ENCODE peak calls at places on chromosome 5, in nine cellular contexts. Z is fibroblast of lung, H is sigmoid colon, W is spleen, O is HCT116, G is tibial nerve, F is psoas muscle, D is mammary epithelial cell, B is PC-3. I is an unnamed sample. For H3K4me1, the result is how much of the 10 kb centered on the place peaks cover.

GRCh38 chr5:143406408-143406807 is 2.9 kb upstream of the NR3C1 start:
- DNase-seq in B (no peak), W (no peak), D (no peak), F (no peak), O (no peak), H (no peak), G (no peak), Z (no peak), I (no peak)

GRCh38 chr5:107594253-107595045 is 76.3 kb downstream of the EFNA5 start:
- DNase-seq in D (peak), W (no peak), H (no peak), Z (peak), G (no peak), B (peak), F (no peak), O (no peak), I (no peak)

GRCh38 chr5:87329114-87329513 is 61.4 kb downstream of the RASA1 start:
- DNase-seq in G (no peak), H (no peak), W (no peak), O (no peak), B (no peak), D (no peak), F (no peak), Z (no peak), I (no peak)

GRCh38 chr5:143501176-143501840 is 97.8 kb upstream of the NR3C1 start:
- DNase-seq in G (no peak), W (no peak), H (peak), D (no peak), Z (no peak), B (no peak), O (no peak), F (peak), I (no peak)

GRCh38 chr5:106755066-106755465 is 915.7 kb downstream of the EFNA5 start:
- DNase-seq in O (no peak), G (no peak), Z (no peak), F (no peak), D (no peak), B (no peak), H (no peak), W (no peak), I (no peak)

GRCh38 chr5:76040806-76041205 is 42.4 kb upstream of the SV2C start:
- DNase-seq in F (no peak), D (no peak), B (no peak), H (no peak), O (no peak), G (no peak), W (no peak), Z (no peak), I (no peak)

GRCh38 chr5:85681871-85682270 is 935.9 kb upstream of the COX7C start:
- DNase-seq in H (no peak), B (no peak), Z (no peak), O (no peak), G (no peak), F (no peak), D (no peak), W (no peak), I (no peak)

GRCh38 chr5:1772634-1773033 is 27.0 kb downstream of the MRPL36 start:
- DNase-seq in G (no peak), Z (peak), H (peak), D (peak), O (peak), F (no peak), W (no peak), B (peak), I (peak)

GRCh38 chr5:103402861-103403260 is 144.3 kb downstream of the MACIR start:
- DNase-seq in B (peak), D (no peak), O (no peak), Z (no peak), W (no peak), G (no peak), F (no peak), H (no peak), I (no peak)

GRCh38 chr5:1652873-1653707 is 129.3 kb upstream of the LPCAT1 start:
- DNase-seq in W (no peak), B (peak), F (peak), Z (no peak), D (peak), G (no peak), O (no peak), H (no peak), I (no peak)

GRCh38 chr5:126274396-126274795 is 148.8 kb upstream of the GRAMD2B start:
- DNase-seq in F (no peak), Z (no peak), G (no peak), B (peak), W (no peak), H (no peak), O (no peak), D (peak), I (no peak)

GRCh38 chr5:73625314-73625904 is 587 bp upstream of the ARHGEF28 start:
- DNase-seq in W (no peak), O (no peak), H (no peak), B (no peak), F (no peak), G (no peak), D (no peak), Z (peak), I (no peak)

GRCh38 chr5:135986891-135987401 is 32.2 kb upstream of the LECT2 start:
- DNase-seq in O (no peak), F (no peak), D (no peak), H (no peak), G (no peak), Z (no peak), W (no peak), B (no peak), I (no peak)

GRCh38 chr5:150851039-150851438 is 4.7 kb downstream of the IRGM start:
- DNase-seq in W (no peak), Z (no peak), G (no peak), H (no peak), B (no peak), F (no peak), D (no peak), O (no peak), I (no peak)

GRCh38 chr5:140571105-140571504 is 6.5 kb downstream of the SLC35A4 start:
- DNase-seq in D (no peak), F (peak), H (peak), W (no peak), G (no peak), B (no peak), O (no peak), Z (no peak), I (no peak)

GRCh38 chr5:132629230-132629944 is 28.6 kb upstream of the IL13 start:
- DNase-seq in H (no peak), O (no peak), G (no peak), D (no peak), F (no peak), Z (no peak), W (no peak), B (no peak), I (no peak)

GRCh38 chr5:10653033-10653432 is 89.2 kb downstream of the ANKRD33B start:
- DNase-seq in D (no peak), H (no peak), Z (peak), W (peak), G (peak), F (peak), B (no peak), O (no peak), I (no peak)

GRCh38 chr5:176203086-176203485 is 35.1 kb upstream of the SIMC1 start:
- DNase-seq in W (no peak), O (no peak), H (no peak), D (no peak), B (no peak), G (no peak), Z (no peak), F (no peak), I (no peak)

GRCh38 chr5:17720070-17720469 is 85.8 kb downstream of the TAF11L14 start:
- DNase-seq in B (no peak), Z (no peak), H (no peak), D (no peak), G (no peak), W (no peak), F (no peak), O (no peak), I (no peak)

GRCh38 chr5:142857405-142857804 is 87.2 kb downstream of the ARHGAP26 start:
- DNase-seq in D (peak), G (no peak), W (no peak), F (no peak), O (no peak), B (no peak), Z (no peak), H (no peak), I (no peak)

GRCh38 chr5:134545070-134545868 is 19.8 kb downstream of the JADE2 start:
- DNase-seq in F (peak), Z (peak), B (no peak), G (no peak), O (no peak), H (peak), D (no peak), W (peak), I (no peak)

GRCh38 chr5:117889592-117889991 is 1098.8 kb downstream of the DTWD2 start:
- DNase-seq in D (no peak), W (no peak), O (no peak), H (no peak), B (no peak), F (no peak), G (no peak), Z (peak), I (no peak)

GRCh38 chr5:34415559-34416198 is 240.4 kb upstream of the RAI14 start:
- DNase-seq in G (no peak), Z (peak), W (no peak), D (no peak), O (no peak), B (no peak), H (no peak), F (no peak), I (no peak)

GRCh38 chr5:34684281-34684979 is 28.3 kb downstream of the RAI14 start:
- DNase-seq in F (no peak), W (no peak), O (peak), G (no peak), D (peak), Z (peak), B (peak), H (no peak), I (no peak)

GRCh38 chr5:71778678-71779276 is 59.7 kb downstream of the CARTPT start:
- DNase-seq in G (no peak), H (no peak), B (peak), O (peak), Z (peak), F (no peak), D (peak), W (no peak), I (no peak)

GRCh38 chr5:36599986-36600779 is 6.2 kb upstream of the SLC1A3 start:
- DNase-seq in F (no peak), O (no peak), Z (peak), D (peak), G (no peak), B (no peak), H (no peak), W (no peak), I (no peak)

GRCh38 chr5:56229106-56229505 is 4.0 kb downstream of the ANKRD55 start:
- DNase-seq in B (no peak), G (no peak), D (no peak), O (no peak), W (no peak), H (no peak), F (no peak), Z (no peak), I (no peak)

GRCh38 chr5:133467325-133467700 is 145.0 kb downstream of the FSTL4 start:
- DNase-seq in B (no peak), G (no peak), W (no peak), D (no peak), F (no peak), O (no peak), Z (no peak), H (no peak), I (no peak)

GRCh38 chr5:1375871-1376850 is 31.3 kb upstream of the CLPTM1L start:
- DNase-seq in G (no peak), H (no peak), B (no peak), O (no peak), F (no peak), Z (no peak), D (no peak), W (peak), I (no peak)

DNA sequence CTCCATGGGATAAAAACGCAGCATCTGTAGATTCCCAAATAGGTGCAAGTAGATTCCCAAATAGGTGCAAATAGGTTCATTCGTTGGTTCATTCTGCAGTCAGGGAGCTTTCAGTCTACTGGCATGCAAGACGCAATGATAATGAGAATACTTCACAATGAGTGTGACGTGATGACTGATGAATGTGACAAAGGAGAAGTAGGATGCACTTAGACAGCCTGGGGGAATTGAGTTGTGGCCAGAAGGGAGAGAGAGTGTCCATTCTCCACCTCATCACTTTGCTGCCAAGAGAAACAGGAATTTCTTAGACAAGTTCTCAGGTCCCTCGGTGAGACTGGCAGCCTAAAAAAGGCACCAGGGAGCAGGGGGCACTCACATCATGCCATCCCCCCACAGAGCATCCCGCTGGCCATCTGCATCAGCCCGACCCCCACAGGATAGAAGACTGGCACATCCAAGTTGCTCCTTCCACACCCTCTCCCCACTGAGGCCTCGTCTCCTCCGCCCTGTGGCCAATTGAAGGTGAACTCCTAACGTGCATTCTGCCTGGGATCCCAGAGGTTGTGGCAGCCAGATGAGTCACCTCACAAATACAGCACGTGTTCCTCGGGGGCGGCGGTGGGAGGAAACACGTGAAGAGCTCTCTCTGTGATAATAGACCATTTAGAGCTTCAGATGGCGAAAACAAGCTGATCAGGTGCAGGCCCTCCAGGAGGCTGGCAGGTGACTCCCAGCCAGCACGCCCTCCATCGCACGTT is 19.9 kb upstream of the KCNIP1 start:
- DNase-seq in H (no peak), W (no peak), G (no peak), O (no peak), F (no peak), B (peak), D (peak), Z (no peak), I (no peak)
- H3K4me3 ChIP-seq in H (no peak), W (no peak), G (no peak), O (no peak), F (no peak), B (no peak), D (no peak), Z (no peak), I (no peak)

DNA sequence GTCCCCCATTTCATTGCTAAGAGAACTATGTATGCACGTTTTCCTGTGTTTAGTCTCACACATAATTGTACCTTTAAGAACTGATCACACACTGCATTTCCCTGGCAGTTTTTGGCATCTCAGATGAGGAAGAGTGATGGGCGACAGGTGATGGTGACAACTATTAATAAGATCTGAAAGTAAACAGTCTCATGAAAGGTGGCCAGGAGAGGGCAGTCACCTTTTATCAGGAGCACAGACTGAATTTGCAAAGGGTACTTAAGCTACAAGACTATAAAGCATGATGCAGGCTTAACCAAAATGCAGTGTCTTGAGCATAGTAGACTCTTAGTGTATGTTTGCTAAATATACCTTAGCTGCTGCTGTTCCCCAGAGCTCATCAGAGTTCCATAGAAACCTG is 91.5 kb downstream of the GHR start:
- DNase-seq in B (peak), H (no peak), D (peak), Z (no peak), F (no peak), W (no peak), O (no peak), G (no peak), I (no peak)
- H3K4me1 ChIP-seq in B (under half), H (under half), D (under half), Z (under half), F (half or more), W (under half), O (under half), G (under half), I (under half)

GRCh38 chr5:145792840-145793239 is 42.3 kb downstream of the PRELID2 start:
- DNase-seq in G (no peak), H (no peak), F (no peak), B (no peak), Z (no peak), O (no peak), W (no peak), D (no peak), I (no peak)
- TF ChIP-seq CTCF in G (no peak), H (no peak), F (no peak), B (no peak), Z (no peak), O (no peak), W (no peak), D (no peak), I (no peak)

GRCh38 chr5:177452688-177453638 is 6.3 kb downstream of the PRR7 start:
- DNase-seq in O (no peak), Z (no peak), B (no peak), G (no peak), F (no peak), D (no peak), W (peak), H (no peak), I (no peak)

GRCh38 chr5:177455036-177455660 is 8.5 kb downstream of the PRR7 start:
- DNase-seq in O (peak), Z (peak), D (peak), H (peak), W (peak), B (peak), F (peak), G (no peak), I (peak)

GRCh38 chr5:177455661-177456590 is 9.3 kb downstream of the PRR7 start:
- DNase-seq in D (peak), O (peak), G (peak), B (peak), W (peak), Z (peak), H (peak), F (peak), I (peak)

GRCh38 chr5:177454397-177455035 is 7.9 kb downstream of the PRR7 start:
- DNase-seq in H (peak), B (peak), G (peak), F (peak), O (peak), W (peak), D (peak), Z (peak), I (peak)

GRCh38 chr5:177453852-177454396 is 7.3 kb downstream of the PRR7 start:
- DNase-seq in B (no peak), D (no peak), O (no peak), W (no peak), G (no peak), F (no peak), H (peak), Z (no peak), I (no peak)
- H3K4me3 ChIP-seq in B (peak), D (peak), O (peak), W (peak), G (peak), F (peak), H (peak), Z (peak), I (peak)

DNA sequence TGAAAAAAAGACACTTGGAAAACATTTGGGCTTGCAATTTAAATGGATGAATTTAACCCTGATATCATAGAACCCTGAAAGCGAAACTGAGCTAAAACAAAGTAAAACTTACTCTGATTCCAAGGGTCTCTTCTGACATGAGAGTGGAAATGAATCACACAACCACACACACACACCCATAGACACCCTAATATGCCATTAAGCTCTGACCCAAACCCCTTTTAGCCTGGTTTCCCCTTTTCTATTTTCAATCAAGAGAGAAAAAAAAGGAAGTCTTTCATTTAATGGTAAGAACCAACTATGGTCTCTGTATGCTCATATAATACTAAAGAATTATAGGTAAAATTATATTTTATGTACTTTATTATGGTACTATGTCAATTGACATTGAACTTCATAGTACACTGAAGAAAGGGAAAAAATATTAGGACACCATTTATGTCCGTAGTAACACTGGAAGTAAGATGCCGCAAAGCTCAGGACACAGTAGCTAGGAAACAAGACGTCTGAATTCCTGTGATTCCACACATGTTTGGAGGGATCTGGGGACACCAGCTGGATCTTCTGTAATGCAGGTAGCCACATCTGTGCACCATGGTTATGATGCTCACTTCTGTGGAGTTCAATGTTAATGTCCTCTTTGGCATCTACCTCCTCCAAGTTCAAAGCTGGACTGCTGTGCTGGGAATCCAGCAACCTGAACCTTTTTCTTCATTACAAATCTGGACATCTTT is 95.8 kb downstream of the PCSK1 start:
- DNase-seq in F (no peak), D (no peak), G (no peak), H (no peak), B (no peak), O (no peak), W (no peak), Z (no peak), I (no peak)
- H3K4me1 ChIP-seq in F (under half), D (under half), G (under half), H (under half), B (under half), O (under half), W (under half), Z (under half), I (under half)

GRCh38 chr5:167961731-167962130 is 329.7 kb upstream of the WWC1 start:
- DNase-seq in W (no peak), Z (no peak), D (no peak), F (no peak), O (no peak), G (no peak), B (no peak), H (no peak), I (no peak)

GRCh38 chr5:167968784-167969183 is 322.7 kb upstream of the WWC1 start:
- DNase-seq in F (no peak), B (no peak), O (no peak), G (no peak), Z (no peak), W (no peak), H (no peak), D (no peak), I (no peak)

GRCh38 chr5:167967494-167968180 is 323.8 kb upstream of the WWC1 start:
- DNase-seq in F (no peak), G (no peak), Z (peak), H (no peak), O (no peak), B (no peak), W (no peak), D (no peak), I (no peak)

GRCh38 chr5:167970002-167970401 is 321.4 kb upstream of the WWC1 start:
- DNase-seq in D (no peak), F (no peak), B (no peak), H (no peak), G (no peak), O (no peak), Z (peak), W (no peak), I (no peak)

DNA sequence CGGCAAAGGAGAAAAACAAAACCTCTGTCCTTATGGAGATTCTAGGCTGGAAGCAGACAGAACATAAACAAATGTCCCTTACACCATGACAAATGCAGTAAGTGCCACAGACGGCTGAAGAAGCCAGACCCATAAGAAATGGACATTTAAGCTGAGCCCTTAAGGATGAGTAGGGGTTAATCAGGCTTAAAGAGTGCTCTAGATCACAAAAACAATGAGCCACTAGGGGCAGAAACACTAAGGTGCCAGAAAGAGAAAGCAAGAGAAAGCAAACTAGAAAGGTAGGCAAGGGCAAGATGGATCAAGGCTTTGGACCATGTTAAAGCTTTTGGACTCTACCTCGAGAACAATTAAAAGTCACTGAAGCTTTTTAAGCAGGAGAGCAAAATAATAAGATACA is 326.9 kb upstream of the WWC1 start:
- DNase-seq in D (no peak), G (no peak), F (no peak), O (no peak), Z (no peak), W (no peak), B (no peak), H (no peak), I (no peak)
- TF ChIP-seq CTCF in D (peak), G (no peak), F (no peak), O (peak), Z (peak), W (no peak), B (no peak), H (no peak), I (no peak)

I was measured in pancreas.